ENCODE peak calls at places on chromosomes 4 and X, in ten cellular contexts. Q, K, Y, F, A, C, X, S, Z and B are unnamed samples.

GRCh38 chrX:152313529-152314302 is 137.4 kb downstream of the GABRA3 start:
- DNase-seq in Q (no peak), K (no peak), Y (no peak), X (no peak), Z (no peak), S (no peak), A (no peak), C (no peak), F (no peak), B (no peak)

GRCh38 chr4:80268936-80269335 is 2.5 kb downstream of the FGF5 start:
- DNase-seq in F (no peak), Q (peak; percentile 54), X (no peak), Y (no peak), A (no peak), C (no peak), S (no peak), K (no peak), Z (no peak), B (no peak)

GRCh38 chr4:169225058-169225751 is 45.6 kb downstream of the SH3RF1 start:
- DNase-seq in A (peak; percentile 82), C (peak; percentile 86), S (no peak), Y (no peak), X (no peak), F (no peak), Z (no peak), K (no peak), Q (peak; percentile 93), B (no peak)

GRCh38 chrX:136588060-136588459 is 56.0 kb downstream of the VGLL1 start:
- DNase-seq in A (no peak), Z (no peak), Q (no peak), C (no peak), S (no peak), F (no peak), X (no peak), K (peak; percentile 8), Y (no peak), B (no peak)

GRCh38 chrX:23783569-23784486 is 855 bp downstream of the SAT1 start:
- DNase-seq in K (peak; percentile 25), Y (no peak), X (no peak), C (no peak), Z (no peak), F (no peak), Q (no peak), A (no peak), S (no peak), B (no peak)

GRCh38 chr4:10022346-10023049 is 1.2 kb upstream of the SLC2A9 start:
- DNase-seq in Z (no peak), Y (no peak), A (no peak), K (no peak), Q (no peak), X (no peak), S (no peak), F (no peak), C (no peak), B (no peak)

GRCh38 chr4:20840648-20841190 is 140.5 kb downstream of the PACRGL start:
- DNase-seq in Q (no peak), S (peak; percentile 45), X (no peak), K (no peak), F (no peak), Y (no peak), Z (no peak), C (peak; percentile 34), A (no peak), B (no peak)

GRCh38 chrX:48968377-48968776 is 3.3 kb downstream of the KCND1 start:
- DNase-seq in Q (no peak), F (no peak), X (no peak), C (no peak), S (no peak), Y (no peak), K (no peak), Z (no peak), A (no peak), B (no peak)

GRCh38 chrX:95797344-95797743 is 887.3 kb upstream of the DIAPH2 start:
- DNase-seq in Z (no peak), Y (no peak), A (no peak), F (no peak), C (no peak), K (no peak), Q (no peak), X (no peak), S (no peak), B (no peak)

GRCh38 chrX:11244641-11245040 is 48.6 kb upstream of the AMELX start:
- DNase-seq in X (no peak), Q (peak; percentile 72), F (no peak), K (no peak), C (no peak), Z (no peak), S (no peak), A (peak; percentile 15), Y (no peak), B (no peak)

GRCh38 chrX:152821145-152821765 is 9.3 kb downstream of the CETN2 start:
- DNase-seq in S (peak; percentile 63), K (no peak), C (peak; percentile 62), A (peak; percentile 26), Q (peak; percentile 43), Z (no peak), F (no peak), Y (peak; percentile 27), X (no peak), B (no peak)

GRCh38 chrX:1138476-1138875 is 74.0 kb downstream of the CRLF2 start:
- DNase-seq in X (no peak), K (no peak), F (no peak), Q (no peak), A (no peak), Z (no peak), Y (no peak), S (no peak), C (no peak), B (no peak)

GRCh38 chrX:48695524-48695875 is 1.0 kb upstream of the SUV39H1 start:
- DNase-seq in Z (no peak), S (peak; percentile 81), A (no peak), K (no peak), X (no peak), C (peak; percentile 17), F (no peak), Q (no peak), Y (peak; percentile 4), B (no peak)

GRCh38 chr4:119027815-119028214 is 107.8 kb upstream of the MYOZ2 start:
- DNase-seq in S (no peak), K (no peak), A (no peak), C (no peak), Q (no peak), Y (no peak), Z (no peak), X (no peak), F (no peak), B (no peak)

GRCh38 chr4:73870260-73870659 is 1.1 kb downstream of the CXCL1 start:
- DNase-seq in C (peak; percentile 41), Z (no peak), K (no peak), Y (no peak), F (no peak), X (no peak), S (no peak), Q (peak; percentile 28), A (no peak), B (no peak)

GRCh38 chr4:140743194-140743931 is 12.8 kb downstream of the TBC1D9 start:
- DNase-seq in Z (no peak), Y (peak; percentile 1), Q (peak; percentile 40), F (no peak), K (no peak), A (no peak), C (peak; percentile 51), S (peak; percentile 4), X (no peak), B (no peak)

GRCh38 chrX:40245411-40246140 is 147.8 kb upstream of the BCOR start:
- DNase-seq in A (no peak), K (peak; percentile 16), S (peak; percentile 76), X (no peak), Q (no peak), F (no peak), C (peak; percentile 51), Z (no peak), Y (no peak), B (no peak)

GRCh38 chrX:119698835-119699234 is 5.9 kb upstream of the SEPTIN6 start:
- DNase-seq in Y (peak; percentile 20), Q (peak; percentile 79), S (peak; percentile 55), C (peak; percentile 62), Z (no peak), F (no peak), X (peak; percentile 35), K (no peak), A (peak; percentile 48), B (no peak)

GRCh38 chrX:112935029-112935428 is 94.4 kb upstream of the AMOT start:
- DNase-seq in X (no peak), K (no peak), Q (no peak), F (no peak), C (no peak), A (no peak), Y (no peak), Z (no peak), S (peak; percentile 28), B (no peak)

GRCh38 chrX:129522184-129523059 is 868 bp downstream of the SMARCA1 start:
- DNase-seq in C (peak; percentile 43), X (no peak), F (no peak), Z (no peak), K (peak; percentile 22), Y (peak; percentile 59), Q (peak; percentile 87), S (peak; percentile 82), A (peak; percentile 62), B (no peak)

GRCh38 chr4:143511906-143512305 is 1.6 kb upstream of the SMARCA5 start:
- DNase-seq in K (no peak), Z (no peak), Y (no peak), Q (no peak), X (no peak), C (no peak), S (no peak), F (no peak), A (no peak), B (no peak)

GRCh38 chrX:84339507-84340364 is 151.7 kb upstream of the RPS6KA6 start:
- DNase-seq in Y (peak; percentile 3), Q (peak; percentile 52), Z (no peak), C (peak; percentile 53), A (peak; percentile 1), K (no peak), X (no peak), S (peak; percentile 48), F (no peak), B (no peak)

GRCh38 chr4:72312032-72312650 is 256.9 kb downstream of the ADAMTS3 start:
- DNase-seq in S (no peak), A (peak; percentile 74), X (peak; percentile 41), Y (no peak), Q (peak; percentile 81), C (peak; percentile 51), K (no peak), F (no peak), Z (no peak), B (peak; percentile 27)